ENCODE peak calls at places on chromosomes 7 and 10, in six cellular contexts. One of them, this sample, is unnamed.

GRCh38 chr10:116765549-116766162 is 23.3 kb upstream of the HSPA12A start:
- DNase-seq in HCT116: peak
- DNase-seq in endothelial cell of umbilical vein: peak
- DNase-seq in WTC11: peak
- DNase-seq in A549: no peak
- DNase-seq in H1: peak
- DNase-seq in this sample: peak

GRCh38 chr7:93307131-93307660 is 75.0 kb downstream of the VPS50 start:
- DNase-seq in HCT116: no peak
- DNase-seq in endothelial cell of umbilical vein: no peak
- DNase-seq in WTC11: no peak
- DNase-seq in A549: no peak
- DNase-seq in H1: no peak
- DNase-seq in this sample: no peak

GRCh38 chr10:127275272-127275671 is 78.9 kb upstream of the INSYN2A start:
- DNase-seq in HCT116: no peak
- DNase-seq in endothelial cell of umbilical vein: no peak
- DNase-seq in WTC11: no peak
- DNase-seq in A549: no peak
- DNase-seq in H1: no peak
- DNase-seq in this sample: no peak

GRCh38 chr10:121080324-121080807 is 229.2 kb downstream of the WDR11 start:
- DNase-seq in HCT116: no peak
- DNase-seq in endothelial cell of umbilical vein: no peak
- DNase-seq in WTC11: no peak
- DNase-seq in A549: no peak
- DNase-seq in H1: no peak
- DNase-seq in this sample: peak

GRCh38 chr7:158495780-158496179 is 91.8 kb downstream of the PTPRN2 start:
- DNase-seq in HCT116: peak
- DNase-seq in endothelial cell of umbilical vein: no peak
- DNase-seq in WTC11: peak
- DNase-seq in A549: peak
- DNase-seq in H1: peak
- DNase-seq in this sample: peak

GRCh38 chr7:48083114-48083830 is 5.8 kb upstream of the UPP1 start:
- DNase-seq in HCT116: no peak
- DNase-seq in endothelial cell of umbilical vein: no peak
- DNase-seq in WTC11: no peak
- DNase-seq in A549: no peak
- DNase-seq in H1: no peak
- DNase-seq in this sample: no peak

GRCh38 chr7:105759670-105760548 is 116.5 kb downstream of the ATXN7L1 start:
- DNase-seq in HCT116: peak
- DNase-seq in endothelial cell of umbilical vein: peak
- DNase-seq in WTC11: peak
- DNase-seq in A549: peak
- DNase-seq in H1: no peak
- DNase-seq in this sample: peak

GRCh38 chr10:43160919-43161251 is 22.6 kb downstream of the CSGALNACT2 start:
- DNase-seq in HCT116: no peak
- DNase-seq in endothelial cell of umbilical vein: no peak
- DNase-seq in WTC11: no peak
- DNase-seq in A549: no peak
- DNase-seq in H1: no peak
- DNase-seq in this sample: no peak

GRCh38 chr10:94239696-94240095 is 123.0 kb downstream of the NOC3L start:
- DNase-seq in HCT116: no peak
- DNase-seq in endothelial cell of umbilical vein: no peak
- DNase-seq in WTC11: no peak
- DNase-seq in A549: no peak
- DNase-seq in H1: no peak
- DNase-seq in this sample: no peak

GRCh38 chr7:118845787-118846186 is 621.3 kb downstream of the ANKRD7 start:
- DNase-seq in HCT116: no peak
- DNase-seq in endothelial cell of umbilical vein: no peak
- DNase-seq in WTC11: no peak
- DNase-seq in A549: no peak
- DNase-seq in H1: no peak
- DNase-seq in this sample: peak

GRCh38 chr10:110774069-110775021 is 97.4 kb upstream of the PDCD4 start:
- DNase-seq in HCT116: peak
- DNase-seq in endothelial cell of umbilical vein: peak
- DNase-seq in WTC11: no peak
- DNase-seq in A549: peak
- DNase-seq in H1: no peak
- DNase-seq in this sample: peak

GRCh38 chr10:94137747-94138146 is 144.0 kb downstream of the PLCE1 start:
- DNase-seq in HCT116: no peak
- DNase-seq in endothelial cell of umbilical vein: no peak
- DNase-seq in WTC11: no peak
- DNase-seq in A549: no peak
- DNase-seq in H1: no peak
- DNase-seq in this sample: no peak

GRCh38 chr10:27504897-27505457 is 873 bp downstream of the RAB18 start:
- DNase-seq in HCT116: no peak
- DNase-seq in endothelial cell of umbilical vein: peak
- DNase-seq in WTC11: no peak
- DNase-seq in A549: no peak
- DNase-seq in H1: no peak
- DNase-seq in this sample: no peak

GRCh38 chr7:151704284-151704968 is 172.5 kb downstream of the PRKAG2 start:
- DNase-seq in HCT116: no peak
- DNase-seq in endothelial cell of umbilical vein: no peak
- DNase-seq in WTC11: no peak
- DNase-seq in A549: no peak
- DNase-seq in H1: no peak
- DNase-seq in this sample: no peak

GRCh38 chr7:10739401-10739800 is 234.3 kb upstream of the PHF14 start:
- DNase-seq in HCT116: no peak
- DNase-seq in endothelial cell of umbilical vein: no peak
- DNase-seq in WTC11: no peak
- DNase-seq in A549: no peak
- DNase-seq in H1: no peak
- DNase-seq in this sample: no peak

GRCh38 chr10:51857326-51857725 is 157.9 kb upstream of the CSTF2T start:
- DNase-seq in HCT116: no peak
- DNase-seq in endothelial cell of umbilical vein: no peak
- DNase-seq in WTC11: no peak
- DNase-seq in A549: no peak
- DNase-seq in H1: no peak
- DNase-seq in this sample: no peak

GRCh38 chr10:16822027-16822426 is 4.8 kb upstream of the RSU1 start:
- DNase-seq in HCT116: no peak
- DNase-seq in endothelial cell of umbilical vein: no peak
- DNase-seq in WTC11: no peak
- DNase-seq in A549: no peak
- DNase-seq in H1: no peak
- DNase-seq in this sample: no peak

GRCh38 chr10:62016477-62017140 is 115.1 kb downstream of the ARID5B start:
- DNase-seq in HCT116: no peak
- DNase-seq in endothelial cell of umbilical vein: peak
- DNase-seq in WTC11: no peak
- DNase-seq in A549: no peak
- DNase-seq in H1: no peak
- DNase-seq in this sample: peak

GRCh38 chr10:6348091-6348862 is 145.5 kb downstream of the PFKFB3 start:
- DNase-seq in HCT116: no peak
- DNase-seq in endothelial cell of umbilical vein: no peak
- DNase-seq in WTC11: no peak
- DNase-seq in A549: no peak
- DNase-seq in H1: no peak
- DNase-seq in this sample: peak

GRCh38 chr7:13822678-13823077 is 166.8 kb downstream of the ETV1 start:
- DNase-seq in HCT116: no peak
- DNase-seq in endothelial cell of umbilical vein: no peak
- DNase-seq in WTC11: no peak
- DNase-seq in A549: no peak
- DNase-seq in H1: no peak
- DNase-seq in this sample: no peak

GRCh38 chr10:100083623-100084022 is 2.0 kb upstream of the CPN1 start:
- DNase-seq in HCT116: no peak
- DNase-seq in endothelial cell of umbilical vein: no peak
- DNase-seq in WTC11: no peak
- DNase-seq in A549: no peak
- DNase-seq in H1: no peak
- DNase-seq in this sample: no peak

GRCh38 chr10:2081501-2081900 is 344.2 kb upstream of the ADARB2 start:
- DNase-seq in HCT116: no peak
- DNase-seq in endothelial cell of umbilical vein: no peak
- DNase-seq in WTC11: peak
- DNase-seq in A549: no peak
- DNase-seq in H1: peak
- DNase-seq in this sample: no peak

GRCh38 chr10:116737582-116738358 is 4.6 kb downstream of the HSPA12A start:
- DNase-seq in HCT116: no peak
- DNase-seq in endothelial cell of umbilical vein: no peak
- DNase-seq in WTC11: peak
- DNase-seq in A549: peak
- DNase-seq in H1: peak
- DNase-seq in this sample: no peak

GRCh38 chr7:77765906-77766800 is 32.1 kb downstream of the TMEM60 start:
- DNase-seq in HCT116: no peak
- DNase-seq in endothelial cell of umbilical vein: no peak
- DNase-seq in WTC11: no peak
- DNase-seq in A549: no peak
- DNase-seq in H1: no peak
- DNase-seq in this sample: no peak

GRCh38 chr7:106419455-106420182 is 134.8 kb upstream of the NAMPT start:
- DNase-seq in HCT116: no peak
- DNase-seq in endothelial cell of umbilical vein: no peak
- DNase-seq in WTC11: no peak
- DNase-seq in A549: no peak
- DNase-seq in H1: no peak
- DNase-seq in this sample: no peak

GRCh38 chr10:111879964-111880363 is 303.6 kb downstream of the GPAM start:
- DNase-seq in HCT116: no peak
- DNase-seq in endothelial cell of umbilical vein: no peak
- DNase-seq in WTC11: no peak
- DNase-seq in A549: no peak
- DNase-seq in H1: no peak
- DNase-seq in this sample: no peak

GRCh38 chr7:27677912-27678612 is 15.4 kb upstream of the HIBADH start:
- DNase-seq in HCT116: peak
- DNase-seq in endothelial cell of umbilical vein: peak
- DNase-seq in WTC11: no peak
- DNase-seq in A549: peak
- DNase-seq in H1: no peak
- DNase-seq in this sample: peak

GRCh38 chr7:135601182-135601581 is 43.5 kb downstream of the NUP205 start:
- DNase-seq in HCT116: no peak
- DNase-seq in endothelial cell of umbilical vein: no peak
- DNase-seq in WTC11: no peak
- DNase-seq in A549: no peak
- DNase-seq in H1: no peak
- DNase-seq in this sample: no peak

GRCh38 chr7:113945018-113945938 is 26.5 kb upstream of the PPP1R3A start:
- DNase-seq in HCT116: no peak
- DNase-seq in endothelial cell of umbilical vein: no peak
- DNase-seq in WTC11: no peak
- DNase-seq in A549: no peak
- DNase-seq in H1: no peak
- DNase-seq in this sample: no peak

GRCh38 chr7:150631084-150631824 is 931 bp downstream of the GIMAP6 start:
- DNase-seq in HCT116: no peak
- DNase-seq in endothelial cell of umbilical vein: no peak
- DNase-seq in WTC11: no peak
- DNase-seq in A549: no peak
- DNase-seq in H1: no peak
- DNase-seq in this sample: peak
- TF ChIP-seq MAX in HCT116: no peak
- TF ChIP-seq MAX in endothelial cell of umbilical vein: no peak
- TF ChIP-seq MAX in WTC11: no peak
- TF ChIP-seq MAX in A549: no peak
- TF ChIP-seq MAX in H1: no peak
- TF ChIP-seq MAX in this sample: no peak

DNA sequence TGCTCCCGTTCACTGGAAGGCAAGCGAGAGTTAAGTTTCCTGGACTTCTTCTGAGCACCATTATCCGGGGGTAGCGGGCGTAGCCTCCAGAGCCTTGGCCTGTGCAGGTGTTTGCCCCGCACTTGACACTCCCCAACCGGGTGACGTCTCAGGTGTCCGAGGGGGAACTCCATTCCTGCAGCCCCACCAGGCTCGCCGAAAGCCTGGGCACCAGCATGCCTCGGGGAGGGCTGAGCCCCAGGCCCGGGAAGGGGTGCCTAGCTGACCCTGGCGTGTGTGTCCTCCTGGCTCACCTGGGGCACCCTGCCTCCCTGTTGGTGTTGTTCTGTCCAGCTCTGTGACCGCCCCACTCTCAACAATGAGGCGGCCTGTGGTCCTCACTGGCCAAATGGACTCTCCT is 109.4 kb upstream of the GPR26 start:
- DNase-seq in HCT116: no peak
- DNase-seq in endothelial cell of umbilical vein: no peak
- DNase-seq in WTC11: no peak
- DNase-seq in A549: no peak
- DNase-seq in H1: peak
- DNase-seq in this sample: no peak
- TF ChIP-seq MAX in HCT116: no peak
- TF ChIP-seq MAX in endothelial cell of umbilical vein: no peak
- TF ChIP-seq MAX in WTC11: no peak
- TF ChIP-seq MAX in A549: no peak
- TF ChIP-seq MAX in H1: no peak
- TF ChIP-seq MAX in this sample: no peak

GRCh38 chr10:98289802-98290209 is 21.8 kb upstream of the LOXL4 start:
- DNase-seq in HCT116: no peak
- DNase-seq in endothelial cell of umbilical vein: no peak
- DNase-seq in WTC11: no peak
- DNase-seq in A549: no peak
- DNase-seq in H1: no peak
- DNase-seq in this sample: no peak

GRCh38 chr10:98285416-98285815 is 17.4 kb upstream of the LOXL4 start:
- DNase-seq in HCT116: no peak
- DNase-seq in endothelial cell of umbilical vein: no peak
- DNase-seq in WTC11: no peak
- DNase-seq in A549: no peak
- DNase-seq in H1: no peak
- DNase-seq in this sample: no peak
- TF ChIP-seq MAX in HCT116: no peak
- TF ChIP-seq MAX in endothelial cell of umbilical vein: no peak
- TF ChIP-seq MAX in WTC11: no peak
- TF ChIP-seq MAX in A549: no peak
- TF ChIP-seq MAX in H1: no peak
- TF ChIP-seq MAX in this sample: no peak

GRCh38 chr7:114970732-114971131 is 48.8 kb downstream of the MDFIC start:
- DNase-seq in HCT116: no peak
- DNase-seq in endothelial cell of umbilical vein: no peak
- DNase-seq in WTC11: no peak
- DNase-seq in A549: no peak
- DNase-seq in H1: no peak
- DNase-seq in this sample: no peak

GRCh38 chr7:114970308-114970707 is 48.4 kb downstream of the MDFIC start:
- DNase-seq in HCT116: no peak
- DNase-seq in endothelial cell of umbilical vein: no peak
- DNase-seq in WTC11: no peak
- DNase-seq in A549: no peak
- DNase-seq in H1: no peak
- DNase-seq in this sample: no peak

GRCh38 chr7:114969096-114969495 is 47.2 kb downstream of the MDFIC start:
- DNase-seq in HCT116: no peak
- DNase-seq in endothelial cell of umbilical vein: no peak
- DNase-seq in WTC11: no peak
- DNase-seq in A549: no peak
- DNase-seq in H1: no peak
- DNase-seq in this sample: no peak

GRCh38 chr7:114966156-114966555 is 44.3 kb downstream of the MDFIC start:
- DNase-seq in HCT116: no peak
- DNase-seq in endothelial cell of umbilical vein: no peak
- DNase-seq in WTC11: no peak
- DNase-seq in A549: no peak
- DNase-seq in H1: no peak
- DNase-seq in this sample: no peak
- TF ChIP-seq MAX in HCT116: no peak
- TF ChIP-seq MAX in endothelial cell of umbilical vein: no peak
- TF ChIP-seq MAX in WTC11: no peak
- TF ChIP-seq MAX in A549: no peak
- TF ChIP-seq MAX in H1: no peak
- TF ChIP-seq MAX in this sample: no peak